ENCODE peak calls at places on chromosomes 16 and 17, in seven cellular contexts. K is dorsolateral prefrontal cortex, B is mesothelial cell of epicardium, W is lung, D is hepatocyte, A is nephron progenitor cell, V is HCT116. E is an unnamed sample.

GRCh38 chr16:70778901-70779309 is 22.1 kb downstream of the VAC14 start:
- DNase-seq in K (peak), B (peak), W (peak), D (peak), A (peak), V (peak), E (peak)

GRCh38 chr17:55607736-55608341 is 96.6 kb upstream of the SMIM36 start:
- DNase-seq in K (no peak), B (no peak), W (peak), D (peak), A (no peak), V (no peak), E (peak)

GRCh38 chr16:86091976-86092375 is 193.0 kb downstream of the IRF8 start:
- DNase-seq in K (no peak), B (no peak), W (no peak), D (no peak), A (no peak), V (no peak), E (no peak)

GRCh38 chr16:19912445-19913305 is 28.0 kb upstream of the GPRC5B start:
- DNase-seq in K (no peak), B (no peak), W (no peak), D (no peak), A (no peak), V (peak), E (no peak)

GRCh38 chr16:20637247-20637646 is 60.2 kb downstream of the ACSM1 start:
- DNase-seq in K (no peak), B (no peak), W (no peak), D (no peak), A (no peak), V (no peak), E (no peak)

GRCh38 chr16:7482596-7483290 is 150.1 kb downstream of the RBFOX1 start:
- DNase-seq in K (no peak), B (no peak), W (no peak), D (no peak), A (no peak), V (no peak), E (no peak)

GRCh38 chr17:2138318-2138717 is 83.4 kb downstream of the HIC1 start:
- DNase-seq in K (no peak), B (no peak), W (no peak), D (peak), A (no peak), V (no peak), E (no peak)

GRCh38 chr17:40486513-40487370 is 14.7 kb downstream of the TNS4 start:
- DNase-seq in K (no peak), B (no peak), W (no peak), D (no peak), A (no peak), V (peak), E (peak)

GRCh38 chr16:56774009-56774408 is 44.1 kb downstream of the NUP93 start:
- DNase-seq in K (no peak), B (no peak), W (no peak), D (no peak), A (no peak), V (no peak), E (no peak)

GRCh38 chr17:1724869-1725641 is 551 bp downstream of the WDR81 start:
- DNase-seq in K (no peak), B (no peak), W (no peak), D (no peak), A (peak), V (no peak), E (no peak)

GRCh38 chr17:50180593-50180992 is 14.8 kb downstream of the SGCA start:
- DNase-seq in K (no peak), B (no peak), W (no peak), D (no peak), A (no peak), V (no peak), E (no peak)

GRCh38 chr17:80997471-80998387 is 6.1 kb downstream of the CHMP6 start:
- DNase-seq in K (no peak), B (no peak), W (no peak), D (peak), A (no peak), V (no peak), E (no peak)

GRCh38 chr16:12744860-12745259 is 58.8 kb downstream of the CPPED1 start:
- DNase-seq in K (no peak), B (no peak), W (no peak), D (no peak), A (no peak), V (no peak), E (no peak)
- TF ChIP-seq CTCF in K (no peak), B (no peak), W (no peak), D (no peak), A (no peak), V (no peak), E (no peak)

GRCh38 chr17:66200685-66201092 is 8.8 kb upstream of the CEP112 start:
- DNase-seq in K (peak), B (no peak), W (peak), D (peak), A (peak), V (peak), E (peak)
- TF ChIP-seq CTCF in K (peak), B (no peak), W (peak), D (peak), A (peak), V (peak), E (peak)

GRCh38 chr17:66775262-66775661 is 59.7 kb upstream of the CACNG5 start:
- DNase-seq in K (no peak), B (no peak), W (no peak), D (no peak), A (no peak), V (no peak), E (no peak)

GRCh38 chr17:66767164-66767933 is 67.6 kb upstream of the CACNG5 start:
- DNase-seq in K (no peak), B (no peak), W (no peak), D (no peak), A (no peak), V (no peak), E (no peak)

GRCh38 chr17:66775881-66776400 is 59.0 kb upstream of the CACNG5 start:
- DNase-seq in K (no peak), B (no peak), W (no peak), D (no peak), A (no peak), V (no peak), E (no peak)

GRCh38 chr17:66776999-66777688 is 57.8 kb upstream of the CACNG5 start:
- DNase-seq in K (no peak), B (no peak), W (no peak), D (no peak), A (no peak), V (no peak), E (no peak)

GRCh38 chr17:66772148-66772812 is 62.6 kb upstream of the CACNG5 start:
- DNase-seq in K (no peak), B (no peak), W (no peak), D (no peak), A (no peak), V (no peak), E (no peak)
- TF ChIP-seq CTCF in K (no peak), B (no peak), W (no peak), D (no peak), A (no peak), V (no peak), E (no peak)

DNA sequence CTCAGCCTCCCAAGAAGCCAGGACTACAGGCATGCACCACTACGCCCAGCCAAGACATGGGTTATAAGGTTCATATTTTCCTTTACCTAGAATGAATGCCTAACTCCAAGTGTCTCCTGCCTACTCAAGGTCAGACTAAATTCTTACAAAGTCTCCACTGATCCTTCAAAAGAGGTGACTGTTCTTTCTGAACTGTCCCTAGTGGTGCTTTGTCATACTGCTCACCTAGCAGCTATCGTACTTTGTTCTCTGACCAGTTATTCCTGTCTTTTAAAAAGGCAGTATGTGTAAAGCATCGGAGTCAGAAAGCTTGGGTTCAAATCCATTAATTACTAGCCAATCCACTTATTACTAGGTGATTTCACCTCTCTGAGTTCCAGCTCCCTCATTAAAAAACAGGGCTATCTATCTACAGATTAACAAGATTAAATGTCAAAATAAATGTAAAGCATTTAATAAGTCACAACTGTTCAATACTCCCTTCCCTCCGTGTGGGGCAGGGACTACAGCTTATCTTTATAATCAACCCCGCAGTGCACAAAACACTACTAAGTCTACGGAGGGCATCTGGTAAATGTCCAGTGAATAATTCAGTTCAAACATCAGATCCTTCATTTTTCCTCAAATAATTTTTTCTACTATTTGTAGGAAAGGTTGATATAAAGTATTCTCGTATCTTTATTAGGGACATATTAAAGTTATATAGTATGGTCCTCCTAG is 20.0 kb upstream of the ITGA2B start:
- DNase-seq in K (no peak), B (no peak), W (no peak), D (no peak), A (no peak), V (no peak), E (no peak)
- TF ChIP-seq CTCF in K (no peak), B (no peak), W (no peak), D (no peak), A (no peak), V (no peak), E (no peak)

DNA sequence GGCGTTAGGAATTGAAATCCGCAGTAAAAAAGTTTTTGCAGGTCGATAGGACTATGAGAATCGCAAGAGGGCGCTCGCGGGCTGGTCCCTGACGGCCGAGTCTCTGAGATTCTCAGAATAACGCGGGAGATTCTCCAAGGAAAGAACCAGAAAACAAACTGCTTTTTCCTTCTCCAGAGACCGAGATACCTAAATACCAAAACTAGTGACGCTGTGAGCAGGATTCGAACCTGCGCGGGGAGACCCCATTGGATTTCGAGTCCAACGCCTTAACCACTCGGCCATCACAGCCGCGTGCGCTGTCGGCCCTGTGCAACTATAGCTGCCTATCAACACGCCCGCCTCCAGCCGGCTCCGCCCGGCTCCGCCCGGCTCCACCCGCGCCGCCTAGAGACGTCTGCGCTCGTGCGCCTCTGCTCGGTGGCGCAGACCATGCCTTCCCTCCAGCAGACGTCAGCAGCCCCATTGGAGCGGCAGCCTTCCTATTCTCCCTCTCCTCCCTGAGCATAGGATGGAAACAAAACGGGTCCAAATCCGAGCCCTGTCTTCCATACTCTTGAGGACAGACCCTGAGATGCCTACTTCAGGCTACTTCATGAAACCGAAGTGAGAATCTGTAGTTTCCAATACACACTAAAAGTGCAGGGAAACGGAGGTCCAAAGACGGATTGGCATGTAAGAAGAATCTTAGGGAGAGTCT is 13.4 kb downstream of the PER1 start:
- DNase-seq in K (peak), B (peak), W (peak), D (peak), A (peak), V (peak), E (peak)
- TF ChIP-seq CTCF in K (peak), B (peak), W (peak), D (peak), A (peak), V (peak), E (peak)

GRCh38 chr17:29155966-29156338 is 24.2 kb downstream of the MYO18A start:
- DNase-seq in K (no peak), B (no peak), W (no peak), D (no peak), A (no peak), V (no peak), E (no peak)
- TF ChIP-seq CTCF in K (no peak), B (no peak), W (no peak), D (no peak), A (no peak), V (no peak), E (no peak)